ENCODE peak calls at places on chromosomes 1 and 21, in eight cellular contexts. One of them, this sample, is unnamed. For H3K4me1, the result is how much of the 10 kb centered on the place peaks cover.

GRCh38 chr1:27122652-27123051 is 32.3 kb downstream of the SLC9A1 start:
- DNase-seq in left ventricle myocardium inferior: peak
- DNase-seq in mucosa of descending colon: peak
- DNase-seq in suprapubic skin: no peak
- DNase-seq in CD4-positive, alpha-beta memory T cell: no peak
- DNase-seq in adipocyte: peak
- DNase-seq in mammary epithelial cell: no peak
- DNase-seq in iPS DF 6.9: no peak
- DNase-seq in this sample: no peak

GRCh38 chr21:34020934-34021553 is 52.3 kb upstream of the MRPS6 start:
- DNase-seq in left ventricle myocardium inferior: no peak
- DNase-seq in mucosa of descending colon: no peak
- DNase-seq in suprapubic skin: no peak
- DNase-seq in CD4-positive, alpha-beta memory T cell: no peak
- DNase-seq in adipocyte: no peak
- DNase-seq in mammary epithelial cell: no peak
- DNase-seq in iPS DF 6.9: no peak
- DNase-seq in this sample: peak

GRCh38 chr1:245881767-245882391 is 625.2 kb downstream of the SMYD3 start:
- DNase-seq in left ventricle myocardium inferior: no peak
- DNase-seq in mucosa of descending colon: no peak
- DNase-seq in suprapubic skin: no peak
- DNase-seq in CD4-positive, alpha-beta memory T cell: no peak
- DNase-seq in adipocyte: no peak
- DNase-seq in mammary epithelial cell: no peak
- DNase-seq in iPS DF 6.9: no peak
- DNase-seq in this sample: no peak

GRCh38 chr1:67847466-67847865 is 14.2 kb upstream of the GNG12 start:
- DNase-seq in left ventricle myocardium inferior: no peak
- DNase-seq in mucosa of descending colon: no peak
- DNase-seq in suprapubic skin: no peak
- DNase-seq in CD4-positive, alpha-beta memory T cell: no peak
- DNase-seq in adipocyte: no peak
- DNase-seq in mammary epithelial cell: peak
- DNase-seq in iPS DF 6.9: no peak
- DNase-seq in this sample: no peak

GRCh38 chr1:97091263-97091662 is 369.7 kb downstream of the PTBP2 start:
- DNase-seq in left ventricle myocardium inferior: no peak
- DNase-seq in mucosa of descending colon: no peak
- DNase-seq in suprapubic skin: no peak
- DNase-seq in CD4-positive, alpha-beta memory T cell: no peak
- DNase-seq in adipocyte: no peak
- DNase-seq in mammary epithelial cell: no peak
- DNase-seq in iPS DF 6.9: no peak
- DNase-seq in this sample: no peak

GRCh38 chr1:85339671-85340399 is 63.4 kb upstream of the BCL10 start:
- DNase-seq in left ventricle myocardium inferior: no peak
- DNase-seq in mucosa of descending colon: no peak
- DNase-seq in suprapubic skin: no peak
- DNase-seq in CD4-positive, alpha-beta memory T cell: no peak
- DNase-seq in adipocyte: no peak
- DNase-seq in mammary epithelial cell: no peak
- DNase-seq in iPS DF 6.9: no peak
- DNase-seq in this sample: no peak

GRCh38 chr1:227886993-227887696 is 60.6 kb downstream of the WNT9A start:
- DNase-seq in left ventricle myocardium inferior: peak
- DNase-seq in mucosa of descending colon: peak
- DNase-seq in suprapubic skin: peak
- DNase-seq in CD4-positive, alpha-beta memory T cell: peak
- DNase-seq in adipocyte: peak
- DNase-seq in mammary epithelial cell: no peak
- DNase-seq in iPS DF 6.9: no peak
- DNase-seq in this sample: no peak

GRCh38 chr1:227892930-227893695 is 54.6 kb downstream of the WNT9A start:
- DNase-seq in left ventricle myocardium inferior: no peak
- DNase-seq in mucosa of descending colon: peak
- DNase-seq in suprapubic skin: no peak
- DNase-seq in CD4-positive, alpha-beta memory T cell: no peak
- DNase-seq in adipocyte: no peak
- DNase-seq in mammary epithelial cell: no peak
- DNase-seq in iPS DF 6.9: no peak
- DNase-seq in this sample: no peak

GRCh38 chr1:25550683-25551310 is 7.4 kb downstream of the LDLRAP1 start:
- DNase-seq in left ventricle myocardium inferior: no peak
- DNase-seq in mucosa of descending colon: no peak
- DNase-seq in suprapubic skin: no peak
- DNase-seq in CD4-positive, alpha-beta memory T cell: no peak
- DNase-seq in adipocyte: no peak
- DNase-seq in mammary epithelial cell: no peak
- DNase-seq in iPS DF 6.9: no peak
- DNase-seq in this sample: no peak

GRCh38 chr1:209380396-209380795 is 203.1 kb upstream of the CAMK1G start:
- DNase-seq in left ventricle myocardium inferior: no peak
- DNase-seq in mucosa of descending colon: no peak
- DNase-seq in suprapubic skin: no peak
- DNase-seq in CD4-positive, alpha-beta memory T cell: no peak
- DNase-seq in adipocyte: no peak
- DNase-seq in mammary epithelial cell: no peak
- DNase-seq in iPS DF 6.9: no peak
- DNase-seq in this sample: no peak

GRCh38 chr1:7783178-7783711 is 846 bp upstream of the PER3 start:
- DNase-seq in left ventricle myocardium inferior: peak
- DNase-seq in mucosa of descending colon: peak
- DNase-seq in suprapubic skin: no peak
- DNase-seq in CD4-positive, alpha-beta memory T cell: no peak
- DNase-seq in adipocyte: peak
- DNase-seq in mammary epithelial cell: peak
- DNase-seq in iPS DF 6.9: no peak
- DNase-seq in this sample: peak

GRCh38 chr1:5637171-5637570 is 355.1 kb downstream of the NPHP4 start:
- DNase-seq in left ventricle myocardium inferior: no peak
- DNase-seq in mucosa of descending colon: no peak
- DNase-seq in suprapubic skin: peak
- DNase-seq in CD4-positive, alpha-beta memory T cell: peak
- DNase-seq in adipocyte: no peak
- DNase-seq in mammary epithelial cell: no peak
- DNase-seq in iPS DF 6.9: no peak
- DNase-seq in this sample: peak

GRCh38 chr21:34949045-34949444 is 100.1 kb downstream of the RUNX1 start:
- DNase-seq in left ventricle myocardium inferior: no peak
- DNase-seq in mucosa of descending colon: no peak
- DNase-seq in suprapubic skin: no peak
- DNase-seq in CD4-positive, alpha-beta memory T cell: no peak
- DNase-seq in adipocyte: no peak
- DNase-seq in mammary epithelial cell: no peak
- DNase-seq in iPS DF 6.9: no peak
- DNase-seq in this sample: no peak

GRCh38 chr21:35328856-35329455 is 279.9 kb upstream of the RUNX1 start:
- DNase-seq in left ventricle myocardium inferior: no peak
- DNase-seq in mucosa of descending colon: no peak
- DNase-seq in suprapubic skin: no peak
- DNase-seq in CD4-positive, alpha-beta memory T cell: no peak
- DNase-seq in adipocyte: no peak
- DNase-seq in mammary epithelial cell: no peak
- DNase-seq in iPS DF 6.9: no peak
- DNase-seq in this sample: no peak

GRCh38 chr1:221032616-221033342 is 153.5 kb downstream of the HLX start:
- DNase-seq in left ventricle myocardium inferior: no peak
- DNase-seq in mucosa of descending colon: no peak
- DNase-seq in suprapubic skin: no peak
- DNase-seq in CD4-positive, alpha-beta memory T cell: no peak
- DNase-seq in adipocyte: no peak
- DNase-seq in mammary epithelial cell: no peak
- DNase-seq in iPS DF 6.9: no peak
- DNase-seq in this sample: no peak
- H3K4me1 ChIP-seq in left ventricle myocardium inferior: under half
- H3K4me1 ChIP-seq in mucosa of descending colon: under half
- H3K4me1 ChIP-seq in suprapubic skin: under half
- H3K4me1 ChIP-seq in CD4-positive, alpha-beta memory T cell: under half
- H3K4me1 ChIP-seq in adipocyte: under half
- H3K4me1 ChIP-seq in mammary epithelial cell: under half
- H3K4me1 ChIP-seq in iPS DF 6.9: under half
- H3K4me1 ChIP-seq in this sample: under half

GRCh38 chr21:36964398-36964797 is 2.1 kb downstream of the HLCS start:
- DNase-seq in left ventricle myocardium inferior: no peak
- DNase-seq in mucosa of descending colon: no peak
- DNase-seq in suprapubic skin: no peak
- DNase-seq in CD4-positive, alpha-beta memory T cell: no peak
- DNase-seq in adipocyte: no peak
- DNase-seq in mammary epithelial cell: no peak
- DNase-seq in iPS DF 6.9: no peak
- DNase-seq in this sample: no peak
- H3K4me3 ChIP-seq in left ventricle myocardium inferior: no peak
- H3K4me3 ChIP-seq in mucosa of descending colon: no peak
- H3K4me3 ChIP-seq in suprapubic skin: no peak
- H3K4me3 ChIP-seq in CD4-positive, alpha-beta memory T cell: no peak
- H3K4me3 ChIP-seq in adipocyte: no peak
- H3K4me3 ChIP-seq in mammary epithelial cell: no peak
- H3K4me3 ChIP-seq in iPS DF 6.9: no peak
- H3K4me3 ChIP-seq in this sample: no peak

DNA sequence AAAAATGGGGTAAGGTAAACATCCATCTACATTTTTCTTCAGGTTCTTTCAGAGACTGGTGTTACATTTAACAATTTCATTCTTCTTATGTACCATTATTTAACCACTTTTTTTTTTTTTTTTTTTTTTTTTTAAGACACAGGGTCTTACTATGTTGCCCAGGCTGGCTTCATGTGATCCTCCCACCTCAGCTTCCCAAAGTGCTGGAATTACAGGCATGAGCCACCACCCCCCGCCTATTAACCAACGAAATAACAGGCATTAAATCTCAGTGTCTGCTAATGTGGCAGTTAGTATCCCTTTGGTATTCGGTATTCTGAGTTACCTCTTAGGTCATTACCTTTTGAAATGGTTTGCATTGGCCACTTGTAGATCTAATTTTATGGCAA is 84.0 kb downstream of the MRPL37 start:
- DNase-seq in left ventricle myocardium inferior: no peak
- DNase-seq in mucosa of descending colon: no peak
- DNase-seq in suprapubic skin: no peak
- DNase-seq in CD4-positive, alpha-beta memory T cell: no peak
- DNase-seq in adipocyte: no peak
- DNase-seq in mammary epithelial cell: no peak
- DNase-seq in iPS DF 6.9: no peak
- DNase-seq in this sample: no peak
- H3K4me1 ChIP-seq in left ventricle myocardium inferior: half or more
- H3K4me1 ChIP-seq in mucosa of descending colon: under half
- H3K4me1 ChIP-seq in suprapubic skin: under half
- H3K4me1 ChIP-seq in CD4-positive, alpha-beta memory T cell: under half
- H3K4me1 ChIP-seq in adipocyte: under half
- H3K4me1 ChIP-seq in mammary epithelial cell: under half
- H3K4me1 ChIP-seq in iPS DF 6.9: under half
- H3K4me1 ChIP-seq in this sample: under half

DNA sequence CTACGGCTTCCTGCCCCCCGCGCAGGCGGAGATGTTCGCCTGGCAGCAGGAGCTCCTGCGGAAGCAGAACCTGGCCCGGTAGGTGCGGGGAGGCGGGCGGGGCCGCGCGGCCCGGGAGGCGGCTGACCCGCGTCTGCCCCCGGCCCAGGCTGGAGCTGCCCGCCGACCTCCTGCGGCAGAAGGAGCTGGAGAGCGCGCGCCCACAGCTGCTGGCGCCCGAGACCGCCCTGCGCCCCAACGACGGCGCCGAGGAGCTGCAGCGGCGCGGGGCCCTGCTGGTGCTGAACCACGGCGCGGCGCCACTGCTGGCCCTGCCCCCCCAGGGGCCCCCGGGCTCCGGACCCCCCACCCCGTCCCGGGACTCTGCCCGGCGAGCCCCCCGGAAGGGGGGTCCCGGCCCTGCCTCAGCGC is 16.6 kb downstream of the NOC2L start:
- DNase-seq in left ventricle myocardium inferior: no peak
- DNase-seq in mucosa of descending colon: no peak
- DNase-seq in suprapubic skin: no peak
- DNase-seq in CD4-positive, alpha-beta memory T cell: no peak
- DNase-seq in adipocyte: peak
- DNase-seq in mammary epithelial cell: no peak
- DNase-seq in iPS DF 6.9: no peak
- DNase-seq in this sample: no peak
- H3K4me3 ChIP-seq in left ventricle myocardium inferior: peak
- H3K4me3 ChIP-seq in mucosa of descending colon: no peak
- H3K4me3 ChIP-seq in suprapubic skin: peak
- H3K4me3 ChIP-seq in CD4-positive, alpha-beta memory T cell: no peak
- H3K4me3 ChIP-seq in adipocyte: no peak
- H3K4me3 ChIP-seq in mammary epithelial cell: no peak
- H3K4me3 ChIP-seq in iPS DF 6.9: peak
- H3K4me3 ChIP-seq in this sample: peak

GRCh38 chr1:208183977-208184901 is 59.9 kb downstream of the PLXNA2 start:
- DNase-seq in left ventricle myocardium inferior: no peak
- DNase-seq in mucosa of descending colon: peak
- DNase-seq in suprapubic skin: peak
- DNase-seq in CD4-positive, alpha-beta memory T cell: no peak
- DNase-seq in adipocyte: peak
- DNase-seq in mammary epithelial cell: peak
- DNase-seq in iPS DF 6.9: no peak
- DNase-seq in this sample: no peak
- H3K4me1 ChIP-seq in left ventricle myocardium inferior: half or more
- H3K4me1 ChIP-seq in mucosa of descending colon: half or more
- H3K4me1 ChIP-seq in suprapubic skin: half or more
- H3K4me1 ChIP-seq in CD4-positive, alpha-beta memory T cell: under half
- H3K4me1 ChIP-seq in adipocyte: half or more
- H3K4me1 ChIP-seq in mammary epithelial cell: under half
- H3K4me1 ChIP-seq in iPS DF 6.9: under half
- H3K4me1 ChIP-seq in this sample: under half

GRCh38 chr21:30984897-30985296 is 53.4 kb downstream of the KRTAP19-8 start:
- DNase-seq in left ventricle myocardium inferior: no peak
- DNase-seq in mucosa of descending colon: no peak
- DNase-seq in suprapubic skin: no peak
- DNase-seq in CD4-positive, alpha-beta memory T cell: no peak
- DNase-seq in adipocyte: no peak
- DNase-seq in mammary epithelial cell: no peak
- DNase-seq in iPS DF 6.9: no peak
- DNase-seq in this sample: no peak

GRCh38 chr21:30981403-30981802 is 56.9 kb downstream of the KRTAP19-8 start:
- DNase-seq in left ventricle myocardium inferior: no peak
- DNase-seq in mucosa of descending colon: no peak
- DNase-seq in suprapubic skin: no peak
- DNase-seq in CD4-positive, alpha-beta memory T cell: no peak
- DNase-seq in adipocyte: no peak
- DNase-seq in mammary epithelial cell: no peak
- DNase-seq in iPS DF 6.9: no peak
- DNase-seq in this sample: no peak

DNA sequence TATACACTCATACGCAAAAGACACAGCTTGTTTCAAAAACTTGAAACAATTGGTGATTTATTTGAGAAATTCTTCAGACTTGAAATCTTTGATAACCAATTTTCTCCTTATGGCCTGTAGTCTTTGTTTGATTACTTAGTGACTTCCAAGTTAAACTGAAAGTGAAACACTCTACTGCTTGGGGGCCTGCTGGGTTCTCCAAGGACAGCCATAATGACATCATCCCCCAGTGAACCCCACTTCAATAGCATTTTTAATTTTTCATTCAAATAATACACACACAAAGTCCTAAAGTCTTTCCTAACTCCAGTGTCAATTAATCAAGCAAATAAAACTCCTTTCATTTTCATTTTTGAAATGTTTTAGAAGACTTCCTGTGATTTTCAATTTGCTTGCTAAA is 59.2 kb downstream of the KRTAP19-8 start:
- DNase-seq in left ventricle myocardium inferior: no peak
- DNase-seq in mucosa of descending colon: no peak
- DNase-seq in suprapubic skin: no peak
- DNase-seq in CD4-positive, alpha-beta memory T cell: peak
- DNase-seq in adipocyte: no peak
- DNase-seq in mammary epithelial cell: no peak
- DNase-seq in iPS DF 6.9: no peak
- DNase-seq in this sample: no peak
- H3K4me3 ChIP-seq in left ventricle myocardium inferior: no peak
- H3K4me3 ChIP-seq in mucosa of descending colon: no peak
- H3K4me3 ChIP-seq in suprapubic skin: no peak
- H3K4me3 ChIP-seq in CD4-positive, alpha-beta memory T cell: no peak
- H3K4me3 ChIP-seq in adipocyte: no peak
- H3K4me3 ChIP-seq in mammary epithelial cell: no peak
- H3K4me3 ChIP-seq in iPS DF 6.9: no peak
- H3K4me3 ChIP-seq in this sample: no peak

GRCh38 chr1:206705187-206705586 is 20.5 kb downstream of the MAPKAPK2 start:
- DNase-seq in left ventricle myocardium inferior: no peak
- DNase-seq in mucosa of descending colon: no peak
- DNase-seq in suprapubic skin: peak
- DNase-seq in CD4-positive, alpha-beta memory T cell: no peak
- DNase-seq in adipocyte: peak
- DNase-seq in mammary epithelial cell: no peak
- DNase-seq in iPS DF 6.9: no peak
- DNase-seq in this sample: peak
- H3K4me1 ChIP-seq in left ventricle myocardium inferior: half or more
- H3K4me1 ChIP-seq in mucosa of descending colon: under half
- H3K4me1 ChIP-seq in suprapubic skin: half or more
- H3K4me1 ChIP-seq in CD4-positive, alpha-beta memory T cell: half or more
- H3K4me1 ChIP-seq in adipocyte: half or more
- H3K4me1 ChIP-seq in mammary epithelial cell: under half
- H3K4me1 ChIP-seq in iPS DF 6.9: under half
- H3K4me1 ChIP-seq in this sample: under half